ENCODE peak calls at places on chromosomes 1 and 21, in ten cellular contexts. J, A, E, O, N, K, P, H, I and Y are unnamed samples.

GRCh38 chr1:16026723-16027484 is 5.1 kb downstream of the CLCNKA start:
- DNase-seq in J (no peak), A (no peak), E (no peak), O (no peak), N (no peak), K (no peak), P (peak; percentile 71), H (no peak), I (no peak), Y (peak; percentile 24)

GRCh38 chr1:2019162-2019542 is at the start of gene GABRD:
- DNase-seq in J (no peak), A (no peak), E (no peak), O (no peak), N (no peak), K (no peak), P (no peak), H (no peak), I (no peak), Y (no peak)

GRCh38 chr1:55337801-55338447 is 122.8 kb upstream of the USP24 start:
- DNase-seq in J (peak; percentile 55), A (peak; percentile 39), E (no peak), O (no peak), N (no peak), K (peak; percentile 79), P (no peak), H (peak; percentile 24), I (no peak), Y (peak; percentile 70)

GRCh38 chr1:202844935-202845334 is 34.2 kb downstream of the PCAT6 start:
- DNase-seq in J (no peak), A (no peak), E (no peak), O (no peak), N (no peak), K (peak; percentile 15), P (no peak), H (no peak), I (no peak), Y (no peak)

GRCh38 chr1:11736746-11737639 is 1.1 kb downstream of the AGTRAP start:
- DNase-seq in J (peak; percentile 64), A (peak; percentile 67), E (peak; percentile 74), O (peak; percentile 39), N (peak; percentile 37), K (peak; percentile 79), P (no peak), H (no peak), I (no peak), Y (peak; percentile 44)

GRCh38 chr1:25468037-25468436 is 37.3 kb downstream of the MACO1 start:
- DNase-seq in J (no peak), A (no peak), E (no peak), O (no peak), N (no peak), K (peak; percentile 64), P (no peak), H (no peak), I (no peak), Y (no peak)

GRCh38 chr1:53134961-53135734 is 7.3 kb downstream of the SLC1A7 start:
- DNase-seq in J (no peak), A (no peak), E (peak; percentile 62), O (no peak), N (no peak), K (peak; percentile 89), P (no peak), H (no peak), I (no peak), Y (no peak)

GRCh38 chr1:194233069-194233468 is 1046.7 kb upstream of the B3GALT2 start:
- DNase-seq in J (no peak), A (no peak), E (no peak), O (no peak), N (no peak), K (peak; percentile 19), P (no peak), H (no peak), I (no peak), Y (no peak)

GRCh38 chr1:12603224-12603623 is 14.8 kb downstream of the DHRS3 start:
- DNase-seq in J (no peak), A (no peak), E (no peak), O (no peak), N (no peak), K (no peak), P (no peak), H (no peak), I (no peak), Y (no peak)

GRCh38 chr1:66331641-66332523 is 202.1 kb upstream of the SGIP1 start:
- DNase-seq in J (peak; percentile 61), A (peak; percentile 84), E (peak; percentile 68), O (no peak), N (peak; percentile 24), K (peak; percentile 85), P (no peak), H (peak; percentile 56), I (no peak), Y (peak; percentile 88)

GRCh38 chr1:5333326-5333725 is 658.9 kb downstream of the NPHP4 start:
- DNase-seq in J (no peak), A (no peak), E (no peak), O (no peak), N (no peak), K (no peak), P (no peak), H (no peak), I (no peak), Y (no peak)

GRCh38 chr21:44517175-44517899 is 22.7 kb downstream of the KRTAP10-1 start:
- DNase-seq in J (peak; percentile 61), A (no peak), E (peak; percentile 31), O (no peak), N (no peak), K (peak; percentile 29), P (no peak), H (no peak), I (no peak), Y (no peak)

GRCh38 chr21:34186119-34186719 is 112.8 kb downstream of the MRPS6 start:
- DNase-seq in J (no peak), A (no peak), E (no peak), O (no peak), N (no peak), K (no peak), P (no peak), H (no peak), I (no peak), Y (no peak)

GRCh38 chr1:29413661-29414060 is 177.3 kb downstream of the PTPRU start:
- DNase-seq in J (no peak), A (no peak), E (no peak), O (no peak), N (no peak), K (no peak), P (no peak), H (no peak), I (no peak), Y (no peak)

GRCh38 chr1:199522338-199522737 is 505.2 kb upstream of the NR5A2 start:
- DNase-seq in J (no peak), A (peak; percentile 24), E (no peak), O (peak; percentile 23), N (no peak), K (peak; percentile 4), P (no peak), H (no peak), I (no peak), Y (no peak)

GRCh38 chr1:165862448-165862847 is 35.0 kb downstream of the UCK2 start:
- DNase-seq in J (peak; percentile 27), A (no peak), E (peak; percentile 61), O (no peak), N (no peak), K (no peak), P (no peak), H (no peak), I (no peak), Y (no peak)

DNA sequence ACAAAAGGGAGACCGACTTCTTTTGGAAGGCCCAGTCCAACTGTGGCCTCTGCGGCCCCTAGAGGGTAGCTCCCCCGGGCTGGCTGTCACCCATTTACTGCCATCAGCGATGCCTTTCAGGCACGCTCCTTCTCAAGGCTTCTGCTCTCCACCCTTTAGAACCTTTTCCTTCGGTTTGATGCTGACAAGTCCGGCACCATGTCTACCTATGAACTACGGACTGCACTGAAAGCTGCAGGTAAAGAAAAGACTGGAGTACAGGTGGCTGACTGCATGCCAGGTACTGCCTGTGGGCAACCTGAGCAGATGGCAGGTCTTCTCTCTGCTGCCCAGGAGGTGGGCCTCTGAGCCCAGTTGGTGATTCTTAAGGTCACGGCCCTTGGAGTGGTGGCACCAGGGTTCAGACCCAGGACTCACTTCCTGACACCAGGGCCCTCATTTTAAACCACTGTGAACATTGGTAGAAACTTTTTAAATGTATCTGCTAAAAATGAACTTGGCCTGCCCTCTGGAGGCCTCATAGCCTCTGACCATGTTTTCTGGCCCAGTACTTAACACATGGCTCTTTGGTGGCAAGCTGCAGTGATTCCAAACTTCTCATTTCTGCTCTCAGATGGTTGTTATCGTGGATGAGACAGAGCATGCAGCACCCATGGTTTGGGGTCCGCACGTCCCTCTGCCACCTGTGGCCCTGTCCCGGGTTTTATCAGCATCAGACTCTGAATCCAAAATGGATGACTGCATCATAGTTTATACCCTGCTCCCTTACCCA is 45.7 kb downstream of the CAPN9 start:
- DNase-seq in J (no peak), A (no peak), E (no peak), O (no peak), N (no peak), K (peak; percentile 11), P (no peak), H (no peak), I (peak; percentile 62), Y (peak; percentile 5)
- TF ChIP-seq CTCF in J (no peak), A (no peak), E (no peak), O (peak; percentile 1), N (no peak), K (peak; percentile 33), P (peak; percentile 21), H (peak; percentile 18), I (peak; percentile 40), Y (peak; percentile 22)

GRCh38 chr1:18724001-18724411 is 93.4 kb downstream of the PAX7 start:
- DNase-seq in J (no peak), A (no peak), E (no peak), O (no peak), N (no peak), K (no peak), P (no peak), H (no peak), I (no peak), Y (no peak)
- TF ChIP-seq CTCF in J (no peak), A (no peak), E (no peak), O (no peak), N (no peak), K (no peak), P (no peak), H (no peak), I (no peak), Y (no peak)

GRCh38 chr1:33132549-33132948 is 49.3 kb downstream of the TRIM62 start:
- DNase-seq in J (no peak), A (no peak), E (no peak), O (no peak), N (no peak), K (no peak), P (no peak), H (no peak), I (no peak), Y (no peak)
- TF ChIP-seq CTCF in J (no peak), A (no peak), E (no peak), O (no peak), N (no peak), K (no peak), P (no peak), H (no peak), I (no peak), Y (no peak)

GRCh38 chr21:39153373-39153772 is 29.9 kb downstream of the PSMG1 start:
- DNase-seq in J (peak; percentile 10), A (no peak), E (no peak), O (no peak), N (no peak), K (no peak), P (no peak), H (no peak), I (no peak), Y (no peak)
- TF ChIP-seq CTCF in J (peak; percentile 69), A (peak; percentile 55), E (no peak), O (peak; percentile 46), N (no peak), K (peak; percentile 30), P (peak; percentile 58), H (peak; percentile 62), I (peak; percentile 67), Y (peak; percentile 57)